ENCODE peak calls at places on chromosomes 4 and X, in nine cellular contexts. P is Peyer's patch; M is heart right ventricle; C is tibial artery; I is AG04450; G is sigmoid colon; E is esophagus muscularis mucosa; R is breast epithelium; F is CD8-positive, alpha-beta T cell. D is an unnamed sample.
A peak's percentile ranks its signal among the peaks of the same experiment; 100 is the strongest.

GRCh38 chr4:53651142-53651720 is 59.9 kb upstream of the LNX1 start:
- DNase-seq in P (peak; percentile 83), M (peak; percentile 41), C (no peak), I (no peak), G (no peak), E (no peak), R (no peak), F (no peak), D (no peak)

GRCh38 chrX:39874202-39874816 is 223.4 kb downstream of the BCOR start:
- DNase-seq in P (no peak), M (no peak), C (no peak), I (no peak), G (no peak), E (no peak), R (no peak), F (no peak), D (no peak)

GRCh38 chr4:118270492-118270891 is 82.3 kb downstream of the PRSS12 start:
- DNase-seq in P (no peak), M (no peak), C (no peak), I (no peak), G (no peak), E (no peak), R (no peak), F (no peak), D (no peak)

GRCh38 chr4:2570551-2571222 is 34.2 kb downstream of the FAM193A start:
- DNase-seq in P (no peak), M (no peak), C (no peak), I (no peak), G (no peak), E (no peak), R (no peak), F (peak; percentile 60), D (no peak)

GRCh38 chrX:54495814-54496516 is at the start of gene FGD1:
- DNase-seq in P (peak; percentile 74), M (peak; percentile 79), C (peak; percentile 58), I (no peak), G (peak; percentile 85), E (peak; percentile 91), R (peak; percentile 62), F (peak; percentile 17), D (peak; percentile 72)

GRCh38 chrX:133337250-133337649 is 78.0 kb downstream of the GPC4 start:
- DNase-seq in P (no peak), M (no peak), C (peak; percentile 21), I (no peak), G (no peak), E (no peak), R (peak; percentile 50), F (no peak), D (no peak)

GRCh38 chr4:93759506-93759905 is 69.0 kb upstream of the ATOH1 start:
- DNase-seq in P (no peak), M (no peak), C (no peak), I (no peak), G (no peak), E (no peak), R (no peak), F (no peak), D (no peak)

GRCh38 chr4:55742655-55743191 is 76.9 kb upstream of the EXOC1L start:
- DNase-seq in P (no peak), M (no peak), C (no peak), I (peak; percentile 10), G (no peak), E (no peak), R (no peak), F (no peak), D (no peak)

GRCh38 chrX:11504234-11504633 is 161.5 kb downstream of the ARHGAP6 start:
- DNase-seq in P (no peak), M (no peak), C (no peak), I (no peak), G (no peak), E (no peak), R (no peak), F (no peak), D (no peak)

DNA sequence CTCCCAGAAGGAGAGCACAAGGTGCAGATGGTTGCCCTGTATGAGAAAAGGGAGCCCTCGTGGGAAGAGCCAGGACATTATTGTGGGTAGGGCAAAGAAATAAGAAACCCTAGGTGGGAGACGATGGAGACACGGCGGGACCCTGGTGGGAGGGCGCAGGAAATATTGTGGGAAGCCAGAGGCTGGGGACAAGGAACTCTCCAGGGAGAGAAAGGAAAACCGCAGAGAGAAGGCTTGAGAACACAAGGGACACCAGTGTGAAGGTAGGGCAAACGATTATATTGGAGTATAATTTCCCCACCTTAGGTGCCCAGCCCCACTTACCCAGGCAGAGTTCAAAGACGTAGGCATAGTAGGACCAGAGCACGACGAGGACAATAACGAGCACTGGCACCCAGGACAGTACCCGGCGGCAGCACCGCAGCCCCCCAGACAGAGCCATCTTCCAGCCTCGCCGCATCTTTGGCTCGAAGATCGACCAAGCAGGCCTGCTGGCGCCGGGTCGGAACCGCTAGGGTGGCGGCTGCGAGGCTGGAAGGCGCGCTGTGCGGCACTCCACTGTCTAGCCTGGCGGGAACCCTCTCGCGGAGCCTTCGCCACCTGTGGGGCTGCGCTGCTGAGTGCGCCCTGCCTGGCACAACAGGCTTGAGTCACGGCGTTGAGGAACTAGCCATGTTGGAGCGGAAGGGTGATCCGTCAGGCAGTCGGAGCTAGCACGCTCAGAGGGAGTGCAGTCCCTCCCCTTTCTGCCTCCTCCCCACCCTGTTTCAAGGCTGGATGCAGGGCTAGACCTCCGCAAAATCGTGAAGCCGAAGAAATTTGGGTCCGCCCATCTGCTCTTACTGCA is at the start of gene ZDHHC15:
- DNase-seq in P (no peak), M (peak; percentile 60), C (peak; percentile 63), I (no peak), G (peak; percentile 83), E (peak; percentile 90), R (peak; percentile 57), F (peak; percentile 32), D (peak; percentile 75)
- H3K4me3 ChIP-seq in P (peak within 1 kb of the TSS; percentile 46), M (peak within 1 kb of the TSS; percentile 56), C (peak within 1 kb of the TSS; percentile 61), I (no peak within 1 kb of the TSS), G (peak within 1 kb of the TSS; percentile 49), E (peak within 1 kb of the TSS; percentile 61), R (peak within 1 kb of the TSS; percentile 56), F (peak within 1 kb of the TSS; percentile 76), D (peak within 1 kb of the TSS; percentile 71)

DNA sequence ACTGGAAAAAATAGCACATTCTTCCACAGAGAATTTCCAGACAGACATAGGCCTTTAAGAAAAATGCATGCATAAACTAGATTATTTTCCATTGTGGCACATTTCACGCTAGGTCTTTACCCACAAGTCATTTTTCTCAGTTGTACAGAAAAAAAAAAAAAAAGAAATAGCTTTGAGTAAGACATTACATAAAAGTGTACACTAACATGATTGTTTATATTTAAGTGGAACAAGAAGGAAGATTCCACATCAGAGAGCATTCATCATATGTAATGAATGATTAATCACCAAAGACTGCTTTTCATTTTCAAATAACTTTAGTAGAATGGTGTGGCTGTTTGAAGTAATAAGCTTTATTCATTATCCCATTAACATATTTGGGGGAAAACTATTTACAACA is 1270.2 kb upstream of the AGA start:
- DNase-seq in P (no peak), M (no peak), C (no peak), I (no peak), G (no peak), E (no peak), R (no peak), F (no peak), D (no peak)
- H3K27ac ChIP-seq in P (no peak overlapping the region), M (no peak overlapping the region), C (no peak overlapping the region), I (no peak overlapping the region), G (no peak overlapping the region), E (no peak overlapping the region), R (no peak overlapping the region), F (no peak overlapping the region), D (no peak overlapping the region)

DNA sequence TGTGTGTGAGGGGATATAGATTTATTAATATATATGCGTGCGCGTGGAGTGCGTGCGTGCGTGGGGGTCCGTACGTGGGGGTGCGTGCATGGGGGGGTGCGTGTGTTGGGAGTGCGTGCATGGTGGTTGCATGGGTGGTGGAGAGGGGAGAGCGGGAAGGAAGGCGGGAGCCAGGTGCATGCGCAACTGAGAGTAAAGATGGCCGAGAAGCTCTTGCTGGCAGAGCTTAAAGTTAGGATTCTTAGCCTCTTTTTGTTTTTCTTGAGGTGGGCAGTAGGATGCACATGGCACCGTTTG is 45.8 kb downstream of the TEX13B start:
- DNase-seq in P (no peak), M (no peak), C (no peak), I (no peak), G (no peak), E (no peak), R (no peak), F (no peak), D (no peak)
- H3K4me3 ChIP-seq in P (no peak overlapping the region), M (no peak overlapping the region), C (no peak overlapping the region), I (no peak overlapping the region), G (no peak overlapping the region), E (no peak overlapping the region), R (peak overlapping the region; percentile 41), F (no peak overlapping the region), D (no peak overlapping the region)

GRCh38 chr4:173177232-173177631 is 8.6 kb downstream of the GALNT7 start:
- DNase-seq in P (no peak), M (no peak), C (no peak), I (no peak), G (no peak), E (no peak), R (no peak), F (no peak), D (no peak)
- H3K27ac ChIP-seq in P (no peak overlapping the region), M (no peak overlapping the region), C (no peak overlapping the region), I (no peak overlapping the region), G (no peak overlapping the region), E (no peak overlapping the region), R (no peak overlapping the region), F (no peak overlapping the region), D (no peak overlapping the region)

GRCh38 chr4:172514801-172515200 is 653.8 kb upstream of the GALNT7 start:
- DNase-seq in P (no peak), M (no peak), C (no peak), I (no peak), G (no peak), E (no peak), R (no peak), F (no peak), D (no peak)
- H3K4me3 ChIP-seq in P (no peak overlapping the region), M (no peak overlapping the region), C (no peak overlapping the region), I (no peak overlapping the region), G (no peak overlapping the region), E (no peak overlapping the region), R (no peak overlapping the region), F (no peak overlapping the region), D (no peak overlapping the region)

GRCh38 chrX:63511361-63511760 is 160.2 kb upstream of the SPIN4 start:
- DNase-seq in P (no peak), M (no peak), C (no peak), I (no peak), G (no peak), E (no peak), R (no peak), F (no peak), D (no peak)

GRCh38 chrX:63508668-63509067 is 157.5 kb upstream of the SPIN4 start:
- DNase-seq in P (no peak), M (no peak), C (no peak), I (no peak), G (no peak), E (no peak), R (no peak), F (no peak), D (no peak)

GRCh38 chrX:63514575-63514967 is 163.4 kb upstream of the SPIN4 start:
- DNase-seq in P (no peak), M (no peak), C (no peak), I (no peak), G (no peak), E (no peak), R (no peak), F (no peak), D (no peak)

GRCh38 chrX:63513825-63514574 is 162.9 kb upstream of the SPIN4 start:
- DNase-seq in P (no peak), M (no peak), C (no peak), I (peak; percentile 56), G (no peak), E (no peak), R (no peak), F (no peak), D (no peak)
- H3K27ac ChIP-seq in P (no peak overlapping the region), M (no peak overlapping the region), C (no peak overlapping the region), I (no peak overlapping the region), G (peak overlapping the region; percentile 28), E (no peak overlapping the region), R (peak overlapping the region; percentile 20), F (no peak overlapping the region), D (no peak overlapping the region)

GRCh38 chr4:152063301-152064235 is 302.8 kb upstream of the GATB start:
- DNase-seq in P (peak; percentile 53), M (no peak), C (no peak), I (no peak), G (no peak), E (no peak), R (no peak), F (peak; percentile 46), D (no peak)
- H3K4me3 ChIP-seq in P (no peak overlapping the region), M (no peak overlapping the region), C (no peak overlapping the region), I (no peak overlapping the region), G (no peak overlapping the region), E (no peak overlapping the region), R (no peak overlapping the region), F (no peak overlapping the region), D (no peak overlapping the region)

D was measured in dorsolateral prefrontal cortex.